ENCODE peak calls at places on chromosomes 1 and 21, in seven cellular contexts. H, K, S, P, G, D and V are unnamed samples.

GRCh38 chr1:175072131-175072941 is 4.7 kb downstream of the TNN start:
- DNase-seq in H (peak; percentile 40), K (no peak), S (no peak), P (no peak), G (no peak), D (peak; percentile 49), V (no peak)

GRCh38 chr1:180248731-180249681 is 18.9 kb downstream of the LHX4 start:
- DNase-seq in H (no peak), K (no peak), S (no peak), P (peak; percentile 29), G (no peak), D (no peak), V (peak; percentile 56)

GRCh38 chr1:2135425-2135824 is 59.1 kb downstream of the FAAP20 start:
- DNase-seq in H (peak; percentile 77), K (peak; percentile 85), S (no peak), P (no peak), G (no peak), D (peak; percentile 79), V (peak; percentile 94)

GRCh38 chr1:22689505-22689904 is 21.1 kb upstream of the EPHB2 start:
- DNase-seq in H (no peak), K (no peak), S (no peak), P (no peak), G (no peak), D (no peak), V (no peak)

GRCh38 chr1:241007668-241008067 is 349.3 kb downstream of the RGS7 start:
- DNase-seq in H (no peak), K (no peak), S (no peak), P (no peak), G (no peak), D (no peak), V (no peak)

GRCh38 chr1:7755448-7755847 is 15.6 kb upstream of the VAMP3 start:
- DNase-seq in H (no peak), K (no peak), S (no peak), P (no peak), G (no peak), D (no peak), V (no peak)

GRCh38 chr1:149995927-149996326 is 14.6 kb downstream of the OTUD7B start:
- DNase-seq in H (no peak), K (no peak), S (no peak), P (no peak), G (no peak), D (no peak), V (no peak)

GRCh38 chr1:216665381-216665780 is 57.8 kb downstream of the ESRRG start:
- DNase-seq in H (no peak), K (no peak), S (no peak), P (no peak), G (no peak), D (no peak), V (no peak)

GRCh38 chr1:43843684-43844083 is 89.9 kb upstream of the ARTN start:
- DNase-seq in H (no peak), K (no peak), S (no peak), P (no peak), G (no peak), D (no peak), V (no peak)

GRCh38 chr21:42401164-42401563 is 2.5 kb upstream of the UBASH3A start:
- DNase-seq in H (no peak), K (no peak), S (no peak), P (no peak), G (no peak), D (no peak), V (no peak)

DNA sequence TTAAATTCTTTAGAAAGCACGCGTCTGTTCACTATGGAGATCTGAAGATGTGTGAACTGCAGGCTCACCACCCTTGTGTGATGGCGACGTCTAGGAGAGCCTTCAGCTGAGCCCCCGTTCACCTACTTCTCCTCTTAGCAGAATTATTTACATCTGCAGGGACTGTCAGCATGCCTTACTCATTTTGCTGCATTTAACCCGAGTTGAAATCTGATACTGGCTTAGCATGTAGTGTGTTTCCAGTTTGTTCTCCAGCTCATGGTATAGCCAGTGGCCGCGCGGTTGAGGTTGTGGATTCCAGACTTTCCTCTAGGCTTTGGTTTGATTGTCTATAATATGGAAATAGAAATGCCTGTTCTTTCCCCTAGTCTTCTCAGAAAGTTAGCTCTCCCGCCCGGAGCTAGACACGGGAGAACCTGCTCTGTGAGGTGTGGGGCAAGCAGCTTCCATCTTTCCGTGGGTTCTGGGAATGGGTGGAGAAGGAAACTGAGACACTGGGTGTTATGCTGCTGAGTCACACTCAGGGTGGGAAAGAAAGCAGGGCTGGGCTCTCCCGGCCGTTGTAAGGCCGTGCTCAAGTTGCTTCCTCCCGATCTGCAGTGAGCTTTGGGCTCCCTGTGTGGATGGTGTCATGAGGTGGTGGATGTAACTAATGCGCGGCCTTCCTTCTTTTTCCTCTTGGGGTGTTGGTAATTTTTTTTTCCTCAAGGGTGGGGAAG is 206.8 kb upstream of the TMEM51 start:
- DNase-seq in H (peak; percentile 20), K (no peak), S (peak; percentile 15), P (no peak), G (no peak), D (no peak), V (no peak)
- H3K4me3 ChIP-seq in H (no peak overlapping the region), K (no peak overlapping the region), S (peak overlapping the region; percentile 68), P (no peak overlapping the region), G (no peak overlapping the region), D (no peak overlapping the region), V (no peak overlapping the region)

DNA sequence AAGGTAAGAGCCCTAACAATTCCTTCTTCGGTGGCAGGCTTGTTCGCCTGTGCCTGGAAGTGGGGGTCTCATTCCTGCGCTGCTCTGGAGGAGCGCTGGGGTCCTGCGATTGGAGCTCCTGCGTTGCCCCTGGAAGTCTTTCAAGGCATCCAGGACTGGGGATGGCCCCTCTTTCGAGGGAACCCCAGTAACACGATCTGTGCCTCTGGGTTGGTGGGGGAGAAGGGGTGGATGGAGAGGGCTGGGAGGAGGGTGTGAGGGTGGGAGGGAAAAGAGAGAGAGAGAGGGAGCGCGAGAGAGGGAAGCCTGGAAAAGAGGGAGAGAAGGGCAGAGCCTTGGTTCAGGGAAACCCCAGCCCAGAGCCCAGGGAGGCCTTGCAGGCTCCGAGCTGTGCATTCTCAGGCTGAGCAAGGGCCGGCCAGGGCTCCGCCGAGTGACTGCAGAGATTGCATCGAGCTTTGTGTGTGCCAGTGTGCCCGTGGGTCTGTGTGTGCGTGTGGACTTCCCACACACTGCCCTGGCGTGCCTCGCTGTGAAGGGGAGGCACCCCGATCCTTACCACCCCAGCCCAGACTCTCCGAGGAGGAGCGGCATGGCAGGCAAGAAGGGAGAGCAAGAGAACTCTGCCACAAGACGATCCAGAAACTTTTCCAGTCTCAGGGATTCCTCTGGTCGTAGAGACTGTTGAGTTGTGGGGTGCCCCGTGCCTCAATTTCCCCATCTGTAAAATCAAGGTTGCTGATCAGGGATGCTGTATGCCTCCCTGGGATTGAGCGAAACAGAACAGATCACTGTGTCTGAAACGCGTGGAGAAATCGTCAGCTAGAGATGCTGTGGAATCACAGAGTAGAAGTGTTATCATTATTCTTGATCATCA is 609 bp downstream of the BCL9 start:
- DNase-seq in H (peak; percentile 34), K (peak; percentile 67), S (peak; percentile 4), P (peak; percentile 51), G (peak; percentile 60), D (peak; percentile 45), V (peak; percentile 47)
- H3K4me3 ChIP-seq in H (peak overlapping the region; percentile 82), K (peak overlapping the region; percentile 57), S (peak overlapping the region; percentile 75), P (peak overlapping the region; percentile 71), G (peak overlapping the region; percentile 62), D (peak overlapping the region; percentile 73), V (peak overlapping the region; percentile 61)

GRCh38 chr1:35714921-35715567 is 3.6 kb downstream of the C1orf216 start:
- DNase-seq in H (no peak), K (no peak), S (no peak), P (no peak), G (no peak), D (no peak), V (no peak)

GRCh38 chr1:35717911-35718476 is 690 bp downstream of the C1orf216 start:
- DNase-seq in H (peak; percentile 61), K (peak; percentile 74), S (no peak), P (no peak), G (no peak), D (peak; percentile 54), V (peak; percentile 80)

GRCh38 chr1:35718492-35719336 is at the start of gene C1orf216:
- DNase-seq in H (peak; percentile 73), K (peak; percentile 70), S (peak; percentile 43), P (peak; percentile 83), G (peak; percentile 78), D (peak; percentile 59), V (peak; percentile 90)

GRCh38 chr1:35715568-35716002 is 3.1 kb downstream of the C1orf216 start:
- DNase-seq in H (peak; percentile 65), K (no peak), S (no peak), P (peak; percentile 85), G (peak; percentile 85), D (peak; percentile 58), V (peak; percentile 87)
- H3K4me3 ChIP-seq in H (peak overlapping the region; percentile 33), K (no peak overlapping the region), S (peak overlapping the region; percentile 31), P (no peak overlapping the region), G (no peak overlapping the region), D (no peak overlapping the region), V (no peak overlapping the region)

DNA sequence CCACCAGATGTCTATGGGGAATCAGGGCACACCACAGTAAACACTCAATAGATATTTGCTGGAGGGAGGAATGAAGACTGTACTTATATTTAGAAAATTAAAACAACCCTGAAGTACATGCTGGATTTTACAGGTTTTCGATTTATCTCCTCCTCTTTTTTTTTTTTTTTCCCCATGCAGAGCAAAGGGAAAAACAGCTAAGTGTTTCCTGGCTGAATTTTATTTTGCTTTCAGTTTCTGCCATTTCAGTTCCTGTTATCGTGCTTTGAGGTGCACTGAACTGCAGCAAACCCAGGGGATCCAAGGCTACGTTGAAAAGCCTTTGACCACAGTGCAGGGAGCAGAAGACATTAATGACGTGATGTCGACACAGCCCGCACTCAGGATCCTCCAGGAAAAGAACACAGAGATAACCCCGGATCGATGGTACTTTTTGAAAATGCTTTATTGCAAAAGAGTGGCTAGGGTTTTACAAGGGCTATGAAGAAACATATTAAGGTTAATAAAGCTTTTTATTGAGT is 35.9 kb upstream of the CNN3 start:
- DNase-seq in H (no peak), K (no peak), S (no peak), P (peak; percentile 45), G (peak; percentile 58), D (peak; percentile 29), V (no peak)
- H3K4me3 ChIP-seq in H (peak overlapping the region; percentile 60), K (peak overlapping the region; percentile 18), S (peak overlapping the region; percentile 70), P (peak overlapping the region; percentile 78), G (peak overlapping the region; percentile 64), D (peak overlapping the region; percentile 47), V (peak overlapping the region; percentile 49)

GRCh38 chr1:200051620-200052019 is 24.1 kb downstream of the NR5A2 start:
- DNase-seq in H (no peak), K (no peak), S (no peak), P (no peak), G (no peak), D (no peak), V (no peak)

GRCh38 chr1:200043330-200043668 is 15.8 kb downstream of the NR5A2 start:
- DNase-seq in H (no peak), K (no peak), S (no peak), P (no peak), G (no peak), D (no peak), V (no peak)

GRCh38 chr1:200053639-200054038 is 26.1 kb downstream of the NR5A2 start:
- DNase-seq in H (no peak), K (no peak), S (no peak), P (no peak), G (no peak), D (no peak), V (no peak)

GRCh38 chr1:200053091-200053490 is 25.6 kb downstream of the NR5A2 start:
- DNase-seq in H (no peak), K (no peak), S (no peak), P (no peak), G (no peak), D (no peak), V (no peak)

GRCh38 chr1:200048244-200048643 is 20.7 kb downstream of the NR5A2 start:
- DNase-seq in H (no peak), K (no peak), S (no peak), P (no peak), G (no peak), D (no peak), V (no peak)
- H3K4me3 ChIP-seq in H (no peak overlapping the region), K (no peak overlapping the region), S (no peak overlapping the region), P (no peak overlapping the region), G (no peak overlapping the region), D (no peak overlapping the region), V (no peak overlapping the region)